ENCODE peak calls at places on chromosomes 13 and 19, in ten cellular contexts. One of them, this sample, is unnamed.

GRCh38 chr19:35164418-35164817 is 9.9 kb downstream of the FXYD5 start:
- DNase-seq in suprapubic skin: no peak
- DNase-seq in fibroblast of pulmonary artery: no peak
- DNase-seq in psoas muscle: no peak
- DNase-seq in progenitor cell of endocrine pancreas: no peak
- DNase-seq in cardiac muscle cell: no peak
- DNase-seq in astrocyte of the cerebellum: no peak
- DNase-seq in thoracic aorta: no peak
- DNase-seq in CD8-positive, alpha-beta T cell: no peak
- DNase-seq in heart right ventricle: no peak
- DNase-seq in this sample: no peak

GRCh38 chr19:3146677-3147100 is 10.9 kb downstream of the GNA15 start:
- DNase-seq in cardiac muscle cell: no peak
- DNase-seq in heart right ventricle: peak; percentile 55
- DNase-seq in progenitor cell of endocrine pancreas: peak; percentile 43
- DNase-seq in thoracic aorta: no peak
- DNase-seq in CD8-positive, alpha-beta T cell: peak; percentile 45
- DNase-seq in fibroblast of pulmonary artery: no peak
- DNase-seq in suprapubic skin: no peak
- DNase-seq in psoas muscle: no peak
- DNase-seq in astrocyte of the cerebellum: no peak
- DNase-seq in this sample: no peak

GRCh38 chr19:31938675-31939074 is 406.7 kb upstream of the ZNF507 start:
- DNase-seq in thoracic aorta: no peak
- DNase-seq in suprapubic skin: no peak
- DNase-seq in progenitor cell of endocrine pancreas: no peak
- DNase-seq in CD8-positive, alpha-beta T cell: no peak
- DNase-seq in fibroblast of pulmonary artery: no peak
- DNase-seq in cardiac muscle cell: no peak
- DNase-seq in astrocyte of the cerebellum: no peak
- DNase-seq in heart right ventricle: no peak
- DNase-seq in psoas muscle: no peak
- DNase-seq in this sample: no peak

GRCh38 chr13:94636942-94637578 is 35.4 kb downstream of the GPR180 start:
- DNase-seq in astrocyte of the cerebellum: no peak
- DNase-seq in psoas muscle: no peak
- DNase-seq in suprapubic skin: no peak
- DNase-seq in thoracic aorta: no peak
- DNase-seq in heart right ventricle: no peak
- DNase-seq in cardiac muscle cell: no peak
- DNase-seq in fibroblast of pulmonary artery: no peak
- DNase-seq in progenitor cell of endocrine pancreas: no peak
- DNase-seq in CD8-positive, alpha-beta T cell: no peak
- DNase-seq in this sample: no peak

GRCh38 chr13:111402441-111402840 is 82.0 kb downstream of the TEX29 start:
- DNase-seq in suprapubic skin: no peak
- DNase-seq in astrocyte of the cerebellum: no peak
- DNase-seq in thoracic aorta: no peak
- DNase-seq in progenitor cell of endocrine pancreas: no peak
- DNase-seq in fibroblast of pulmonary artery: no peak
- DNase-seq in CD8-positive, alpha-beta T cell: no peak
- DNase-seq in heart right ventricle: no peak
- DNase-seq in cardiac muscle cell: no peak
- DNase-seq in psoas muscle: no peak
- DNase-seq in this sample: no peak

GRCh38 chr19:47658431-47659383 is 49.8 kb downstream of the BICRA start:
- DNase-seq in heart right ventricle: no peak
- DNase-seq in thoracic aorta: no peak
- DNase-seq in fibroblast of pulmonary artery: peak; percentile 87
- DNase-seq in CD8-positive, alpha-beta T cell: no peak
- DNase-seq in progenitor cell of endocrine pancreas: no peak
- DNase-seq in cardiac muscle cell: peak; percentile 78
- DNase-seq in psoas muscle: peak; percentile 38
- DNase-seq in suprapubic skin: no peak
- DNase-seq in astrocyte of the cerebellum: peak; percentile 53
- DNase-seq in this sample: no peak

GRCh38 chr13:59666504-59666903 is 497.2 kb downstream of the DIAPH3 start:
- DNase-seq in cardiac muscle cell: peak; percentile 58
- DNase-seq in progenitor cell of endocrine pancreas: no peak
- DNase-seq in psoas muscle: no peak
- DNase-seq in heart right ventricle: no peak
- DNase-seq in thoracic aorta: no peak
- DNase-seq in CD8-positive, alpha-beta T cell: no peak
- DNase-seq in suprapubic skin: no peak
- DNase-seq in fibroblast of pulmonary artery: peak; percentile 51
- DNase-seq in astrocyte of the cerebellum: peak; percentile 6
- DNase-seq in this sample: no peak

GRCh38 chr13:84446972-84447700 is 564.9 kb upstream of the SLITRK1 start:
- DNase-seq in psoas muscle: peak; percentile 26
- DNase-seq in cardiac muscle cell: peak; percentile 23
- DNase-seq in heart right ventricle: no peak
- DNase-seq in progenitor cell of endocrine pancreas: no peak
- DNase-seq in astrocyte of the cerebellum: no peak
- DNase-seq in suprapubic skin: no peak
- DNase-seq in CD8-positive, alpha-beta T cell: no peak
- DNase-seq in thoracic aorta: no peak
- DNase-seq in fibroblast of pulmonary artery: peak; percentile 19
- DNase-seq in this sample: no peak

GRCh38 chr13:73945371-73945770 is 188.8 kb downstream of the KLF12 start:
- DNase-seq in astrocyte of the cerebellum: no peak
- DNase-seq in thoracic aorta: no peak
- DNase-seq in suprapubic skin: no peak
- DNase-seq in progenitor cell of endocrine pancreas: no peak
- DNase-seq in cardiac muscle cell: peak; percentile 27
- DNase-seq in fibroblast of pulmonary artery: peak; percentile 40
- DNase-seq in CD8-positive, alpha-beta T cell: no peak
- DNase-seq in heart right ventricle: no peak
- DNase-seq in psoas muscle: no peak
- DNase-seq in this sample: no peak

GRCh38 chr13:38417727-38418126 is 68.1 kb downstream of the UFM1 start:
- DNase-seq in astrocyte of the cerebellum: no peak
- DNase-seq in psoas muscle: no peak
- DNase-seq in fibroblast of pulmonary artery: peak; percentile 28
- DNase-seq in heart right ventricle: no peak
- DNase-seq in thoracic aorta: no peak
- DNase-seq in cardiac muscle cell: peak; percentile 24
- DNase-seq in CD8-positive, alpha-beta T cell: no peak
- DNase-seq in progenitor cell of endocrine pancreas: no peak
- DNase-seq in suprapubic skin: no peak
- DNase-seq in this sample: no peak

GRCh38 chr13:20174656-20175405 is 14.0 kb upstream of the GJA3 start:
- DNase-seq in thoracic aorta: peak; percentile 80
- DNase-seq in fibroblast of pulmonary artery: peak; percentile 94
- DNase-seq in CD8-positive, alpha-beta T cell: no peak
- DNase-seq in cardiac muscle cell: peak; percentile 94
- DNase-seq in heart right ventricle: peak; percentile 44
- DNase-seq in suprapubic skin: peak; percentile 89
- DNase-seq in progenitor cell of endocrine pancreas: no peak
- DNase-seq in psoas muscle: peak; percentile 74
- DNase-seq in astrocyte of the cerebellum: peak; percentile 68
- DNase-seq in this sample: peak; percentile 87

GRCh38 chr19:31262673-31263308 is 86.4 kb downstream of the TSHZ3 start:
- DNase-seq in progenitor cell of endocrine pancreas: no peak
- DNase-seq in CD8-positive, alpha-beta T cell: no peak
- DNase-seq in heart right ventricle: no peak
- DNase-seq in suprapubic skin: no peak
- DNase-seq in fibroblast of pulmonary artery: peak; percentile 21
- DNase-seq in cardiac muscle cell: peak; percentile 49
- DNase-seq in psoas muscle: no peak
- DNase-seq in astrocyte of the cerebellum: no peak
- DNase-seq in thoracic aorta: no peak
- DNase-seq in this sample: peak; percentile 10

GRCh38 chr13:102704238-102704750 is 9.4 kb upstream of the METTL21C start:
- DNase-seq in progenitor cell of endocrine pancreas: no peak
- DNase-seq in thoracic aorta: no peak
- DNase-seq in suprapubic skin: no peak
- DNase-seq in astrocyte of the cerebellum: no peak
- DNase-seq in cardiac muscle cell: no peak
- DNase-seq in CD8-positive, alpha-beta T cell: no peak
- DNase-seq in heart right ventricle: no peak
- DNase-seq in psoas muscle: no peak
- DNase-seq in fibroblast of pulmonary artery: no peak
- DNase-seq in this sample: no peak

GRCh38 chr19:52229524-52229923 is 39.7 kb downstream of the PPP2R1A start:
- DNase-seq in thoracic aorta: no peak
- DNase-seq in suprapubic skin: no peak
- DNase-seq in cardiac muscle cell: no peak
- DNase-seq in heart right ventricle: no peak
- DNase-seq in progenitor cell of endocrine pancreas: no peak
- DNase-seq in psoas muscle: no peak
- DNase-seq in CD8-positive, alpha-beta T cell: no peak
- DNase-seq in astrocyte of the cerebellum: no peak
- DNase-seq in fibroblast of pulmonary artery: no peak
- DNase-seq in this sample: no peak

GRCh38 chr13:31848621-31849020 is 109.3 kb downstream of the RXFP2 start:
- DNase-seq in fibroblast of pulmonary artery: no peak
- DNase-seq in progenitor cell of endocrine pancreas: no peak
- DNase-seq in psoas muscle: no peak
- DNase-seq in cardiac muscle cell: no peak
- DNase-seq in suprapubic skin: no peak
- DNase-seq in heart right ventricle: no peak
- DNase-seq in astrocyte of the cerebellum: no peak
- DNase-seq in CD8-positive, alpha-beta T cell: no peak
- DNase-seq in thoracic aorta: no peak
- DNase-seq in this sample: no peak

GRCh38 chr19:11577451-11578341 is at the start of gene ACP5:
- DNase-seq in suprapubic skin: no peak
- DNase-seq in thoracic aorta: no peak
- DNase-seq in psoas muscle: no peak
- DNase-seq in progenitor cell of endocrine pancreas: no peak
- DNase-seq in heart right ventricle: no peak
- DNase-seq in astrocyte of the cerebellum: no peak
- DNase-seq in cardiac muscle cell: no peak
- DNase-seq in CD8-positive, alpha-beta T cell: no peak
- DNase-seq in fibroblast of pulmonary artery: no peak
- DNase-seq in this sample: no peak

GRCh38 chr19:45161715-45162463 is 1.1 kb upstream of the NKPD1 start:
- DNase-seq in cardiac muscle cell: peak; percentile 56
- DNase-seq in astrocyte of the cerebellum: no peak
- DNase-seq in thoracic aorta: no peak
- DNase-seq in suprapubic skin: no peak
- DNase-seq in progenitor cell of endocrine pancreas: peak; percentile 62
- DNase-seq in heart right ventricle: no peak
- DNase-seq in CD8-positive, alpha-beta T cell: no peak
- DNase-seq in fibroblast of pulmonary artery: peak; percentile 47
- DNase-seq in psoas muscle: peak; percentile 76
- DNase-seq in this sample: no peak
- TF ChIP-seq CTCF in cardiac muscle cell: peak; percentile 74
- TF ChIP-seq CTCF in astrocyte of the cerebellum: peak; percentile 88
- TF ChIP-seq CTCF in thoracic aorta: no peak
- TF ChIP-seq CTCF in suprapubic skin: no peak
- TF ChIP-seq CTCF in progenitor cell of endocrine pancreas: peak; percentile 77
- TF ChIP-seq CTCF in heart right ventricle: peak; percentile 42
- TF ChIP-seq CTCF in CD8-positive, alpha-beta T cell: no peak
- TF ChIP-seq CTCF in fibroblast of pulmonary artery: peak; percentile 71
- TF ChIP-seq CTCF in psoas muscle: peak; percentile 44
- TF ChIP-seq CTCF in this sample: no peak

DNA sequence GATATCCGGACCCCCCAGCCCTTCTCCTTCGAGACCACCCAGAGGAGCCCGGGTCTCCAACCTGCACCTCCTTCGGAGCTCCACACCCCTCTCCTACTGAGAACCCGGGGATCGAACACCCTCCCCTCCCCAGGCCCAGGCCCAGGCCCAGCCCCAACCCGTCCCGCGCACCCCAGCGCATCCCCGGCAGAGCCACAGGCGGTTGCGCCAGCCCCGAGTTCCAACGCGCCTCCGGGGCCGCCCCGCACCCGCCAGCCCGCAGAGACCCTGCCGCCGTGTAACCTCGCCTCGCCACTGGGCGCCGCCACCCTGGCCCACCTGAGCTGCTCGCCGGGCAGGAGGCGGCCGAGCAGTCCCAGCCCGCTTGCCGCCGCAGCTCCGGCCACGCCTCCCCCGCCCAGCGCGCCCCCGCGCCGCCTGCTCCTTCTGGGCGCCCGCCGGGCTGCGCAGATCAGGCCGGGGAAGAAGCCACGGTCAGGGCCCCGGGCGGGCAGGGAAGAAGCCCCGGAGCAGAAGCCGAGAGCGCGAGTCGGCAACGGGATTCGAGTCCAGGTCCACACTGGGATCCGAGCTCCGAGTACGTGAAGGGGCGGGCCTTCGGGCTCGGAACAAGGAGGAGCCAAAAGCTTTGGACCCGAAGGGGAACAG is at the start of gene MBOAT7:
- DNase-seq in thoracic aorta: no peak
- DNase-seq in astrocyte of the cerebellum: no peak
- DNase-seq in fibroblast of pulmonary artery: no peak
- DNase-seq in progenitor cell of endocrine pancreas: peak; percentile 88
- DNase-seq in psoas muscle: no peak
- DNase-seq in suprapubic skin: no peak
- DNase-seq in CD8-positive, alpha-beta T cell: no peak
- DNase-seq in cardiac muscle cell: no peak
- DNase-seq in heart right ventricle: no peak
- DNase-seq in this sample: no peak
- TF ChIP-seq CTCF in thoracic aorta: peak; percentile 36
- TF ChIP-seq CTCF in astrocyte of the cerebellum: peak; percentile 11
- TF ChIP-seq CTCF in fibroblast of pulmonary artery: no peak
- TF ChIP-seq CTCF in progenitor cell of endocrine pancreas: peak; percentile 61
- TF ChIP-seq CTCF in psoas muscle: peak; percentile 26
- TF ChIP-seq CTCF in suprapubic skin: peak; percentile 14
- TF ChIP-seq CTCF in CD8-positive, alpha-beta T cell: no peak
- TF ChIP-seq CTCF in cardiac muscle cell: peak; percentile 16
- TF ChIP-seq CTCF in heart right ventricle: no peak
- TF ChIP-seq CTCF in this sample: no peak

GRCh38 chr19:281992-282391 is 9.2 kb downstream of the PLPP2 start:
- DNase-seq in progenitor cell of endocrine pancreas: no peak
- DNase-seq in heart right ventricle: no peak
- DNase-seq in psoas muscle: peak; percentile 27
- DNase-seq in thoracic aorta: no peak
- DNase-seq in CD8-positive, alpha-beta T cell: no peak
- DNase-seq in cardiac muscle cell: no peak
- DNase-seq in suprapubic skin: no peak
- DNase-seq in fibroblast of pulmonary artery: no peak
- DNase-seq in astrocyte of the cerebellum: no peak
- DNase-seq in this sample: no peak
- TF ChIP-seq CTCF in progenitor cell of endocrine pancreas: peak; percentile 17
- TF ChIP-seq CTCF in heart right ventricle: no peak
- TF ChIP-seq CTCF in psoas muscle: no peak
- TF ChIP-seq CTCF in thoracic aorta: no peak
- TF ChIP-seq CTCF in CD8-positive, alpha-beta T cell: no peak
- TF ChIP-seq CTCF in cardiac muscle cell: no peak
- TF ChIP-seq CTCF in suprapubic skin: no peak
- TF ChIP-seq CTCF in fibroblast of pulmonary artery: no peak
- TF ChIP-seq CTCF in astrocyte of the cerebellum: no peak
- TF ChIP-seq CTCF in this sample: no peak

DNA sequence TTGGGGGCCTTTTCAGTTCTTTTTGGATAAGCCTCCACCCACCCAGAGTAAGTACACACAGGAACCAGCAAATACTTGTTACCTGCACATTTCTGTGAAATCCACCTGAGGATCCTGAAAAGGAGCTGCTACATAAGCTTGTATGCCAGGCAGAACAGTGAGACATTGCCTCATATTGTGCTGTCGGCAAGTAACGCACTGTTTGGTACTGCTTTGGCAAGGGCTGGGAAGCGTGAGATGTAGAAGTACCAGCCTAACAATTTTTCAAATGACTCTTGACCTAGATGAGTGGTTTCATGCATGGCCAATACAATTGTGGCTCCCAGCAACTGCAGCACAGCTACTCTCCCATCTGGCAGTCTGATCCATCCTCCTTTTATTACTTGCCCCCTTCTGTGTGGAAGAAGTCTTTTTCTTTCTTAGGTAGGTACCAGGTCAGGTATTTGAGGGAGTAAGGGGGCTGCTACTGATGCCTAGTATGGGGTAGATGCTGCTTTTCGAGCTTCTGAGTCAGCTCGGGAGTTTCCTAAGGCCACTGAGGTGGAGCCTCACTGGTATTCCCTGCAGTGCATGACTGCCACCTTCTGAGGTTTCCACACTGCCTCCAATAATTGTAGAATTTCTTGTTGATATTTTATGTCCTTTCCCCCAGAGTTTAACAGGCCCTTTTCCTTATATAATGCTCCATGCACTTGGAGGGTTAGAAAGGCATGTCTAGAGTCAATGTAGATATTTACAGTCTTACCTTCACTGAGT is 52.2 kb downstream of the ZNF737 start:
- DNase-seq in progenitor cell of endocrine pancreas: no peak
- DNase-seq in astrocyte of the cerebellum: no peak
- DNase-seq in suprapubic skin: no peak
- DNase-seq in psoas muscle: no peak
- DNase-seq in fibroblast of pulmonary artery: no peak
- DNase-seq in thoracic aorta: no peak
- DNase-seq in cardiac muscle cell: no peak
- DNase-seq in CD8-positive, alpha-beta T cell: no peak
- DNase-seq in heart right ventricle: no peak
- DNase-seq in this sample: no peak
- TF ChIP-seq CTCF in progenitor cell of endocrine pancreas: peak; percentile 7
- TF ChIP-seq CTCF in astrocyte of the cerebellum: no peak
- TF ChIP-seq CTCF in suprapubic skin: no peak
- TF ChIP-seq CTCF in psoas muscle: no peak
- TF ChIP-seq CTCF in fibroblast of pulmonary artery: no peak
- TF ChIP-seq CTCF in thoracic aorta: no peak
- TF ChIP-seq CTCF in cardiac muscle cell: no peak
- TF ChIP-seq CTCF in CD8-positive, alpha-beta T cell: no peak
- TF ChIP-seq CTCF in heart right ventricle: no peak
- TF ChIP-seq CTCF in this sample: no peak

This sample was measured in omental fat pad.